ENCODE peak calls at places on chromosome 17, in five cellular contexts. V, P, D, X and B are unnamed samples.

GRCh38 chr17:5262417-5262816 is 19.7 kb upstream of the RABEP1 start:
- DNase-seq in D (no peak), P (no peak), V (no peak), X (no peak), B (no peak)

GRCh38 chr17:40493697-40494096 is 7.7 kb downstream of the TNS4 start:
- DNase-seq in P (no peak), D (no peak), X (no peak), V (no peak), B (no peak)

GRCh38 chr17:83187782-83188311 is 108.4 kb downstream of the METRNL start:
- DNase-seq in D (no peak), P (no peak), V (no peak), X (no peak), B (no peak)

GRCh38 chr17:81429353-81429774 is 34.1 kb downstream of the BAHCC1 start:
- DNase-seq in D (peak), P (no peak), X (no peak), V (no peak), B (no peak)

GRCh38 chr17:13346996-13347762 is 254.6 kb downstream of the HS3ST3A1 start:
- DNase-seq in D (peak), P (no peak), X (no peak), V (peak), B (no peak)

GRCh38 chr17:73952136-73952497 is 251.4 kb upstream of the RPL38 start:
- DNase-seq in P (no peak), D (no peak), V (no peak), X (no peak), B (no peak)

GRCh38 chr17:76866774-76867577 is 1.2 kb upstream of the MGAT5B start:
- DNase-seq in P (no peak), D (peak), V (peak), X (no peak), B (no peak)

GRCh38 chr17:27551701-27552466 is 79.1 kb upstream of the LGALS9 start:
- DNase-seq in V (peak), P (no peak), X (no peak), D (peak), B (no peak)

GRCh38 chr17:43662432-43663141 is 865 bp upstream of the MEOX1 start:
- DNase-seq in X (no peak), P (no peak), V (no peak), D (peak), B (no peak)

GRCh38 chr17:80023261-80024205 is 12.1 kb downstream of the TBC1D16 start:
- DNase-seq in X (no peak), V (no peak), P (no peak), D (no peak), B (no peak)

GRCh38 chr17:36578671-36579070 is 13.0 kb upstream of the DHRS11 start:
- DNase-seq in D (peak), V (no peak), P (no peak), X (no peak), B (no peak)

GRCh38 chr17:9843152-9844010 is 17.7 kb downstream of the GLP2R start:
- DNase-seq in P (no peak), V (no peak), D (peak), X (no peak), B (no peak)

GRCh38 chr17:14351493-14351892 is 50.6 kb downstream of the HS3ST3B1 start:
- DNase-seq in X (no peak), P (no peak), D (peak), V (no peak), B (no peak)

GRCh38 chr17:42284020-42284369 is 4.3 kb upstream of the STAT5A start:
- DNase-seq in X (no peak), D (no peak), P (no peak), V (no peak), B (no peak)

GRCh38 chr17:17722906-17723353 is 41.7 kb downstream of the RAI1 start:
- DNase-seq in P (no peak), X (no peak), V (no peak), D (no peak), B (no peak)

GRCh38 chr17:50681260-50682200 is 26.2 kb downstream of the ANKRD40 start:
- DNase-seq in V (peak), X (no peak), D (peak), P (no peak), B (no peak)

GRCh38 chr17:75096082-75096625 is 8.4 kb downstream of the SLC16A5 start:
- DNase-seq in P (no peak), V (peak), D (peak), X (no peak), B (no peak)